ENCODE peak calls at places on chromosomes 11 and 22, in four cellular contexts. Y, C, N and K are unnamed samples. For H3K4me1 and H3K36me3, the result is how much of the 10 kb centered on the place peaks cover.

GRCh38 chr11:12534549-12534948 is 139.7 kb upstream of the TEAD1 start:
- DNase-seq in Y (no peak), C (no peak), N (no peak), K (no peak)

GRCh38 chr22:18066181-18066859 is 11.5 kb upstream of the PEX26 start:
- DNase-seq in Y (no peak), C (no peak), N (no peak), K (no peak)

GRCh38 chr11:77217156-77217555 is 84.3 kb downstream of the GDPD4 start:
- DNase-seq in Y (no peak), C (no peak), N (no peak), K (no peak)

GRCh38 chr11:8613036-8613435 is 19.0 kb upstream of the STK33 start:
- DNase-seq in Y (no peak), C (no peak), N (no peak), K (no peak)

GRCh38 chr11:117851852-117852251 is 24.6 kb downstream of the FXYD6 start:
- DNase-seq in Y (no peak), C (peak), N (no peak), K (no peak)

GRCh38 chr22:38016182-38017078 is 32.1 kb upstream of the SOX10 start:
- DNase-seq in Y (peak), C (no peak), N (no peak), K (no peak)

GRCh38 chr11:125959931-125960330 is 14.1 kb downstream of the VSIG10L2 start:
- DNase-seq in Y (no peak), C (no peak), N (no peak), K (no peak)

GRCh38 chr11:6298605-6299004 is 21.7 kb downstream of the CAVIN3 start:
- DNase-seq in Y (no peak), C (no peak), N (peak), K (no peak)

GRCh38 chr22:36347094-36347493 is 40.7 kb downstream of the MYH9 start:
- DNase-seq in Y (no peak), C (no peak), N (no peak), K (no peak)

GRCh38 chr11:34199525-34199924 is 94.1 kb downstream of the NAT10 start:
- DNase-seq in Y (no peak), C (no peak), N (no peak), K (no peak)

GRCh38 chr11:64996710-64997380 is at the start of gene BATF2:
- DNase-seq in Y (peak), C (peak), N (peak), K (no peak)

GRCh38 chr11:94128171-94128745 is 383 bp upstream of the PANX1 start:
- DNase-seq in Y (no peak), C (no peak), N (no peak), K (no peak)

GRCh38 chr11:133318221-133318620 is 214.1 kb downstream of the OPCML start:
- DNase-seq in Y (no peak), C (no peak), N (no peak), K (no peak)

GRCh38 chr11:21567628-21568290 is 625.1 kb upstream of the ANO5 start:
- DNase-seq in Y (no peak), C (no peak), N (no peak), K (no peak)

GRCh38 chr22:40674274-40674673 is 5.0 kb upstream of the MCHR1 start:
- DNase-seq in Y (no peak), C (no peak), N (no peak), K (no peak)

GRCh38 chr11:84628871-84629625 is 998.1 kb downstream of the DLG2 start:
- DNase-seq in Y (no peak), C (no peak), N (no peak), K (no peak)

GRCh38 chr11:80948781-80949180 is 1508.0 kb upstream of the TENM4 start:
- DNase-seq in Y (no peak), C (no peak), N (no peak), K (no peak)

GRCh38 chr11:117026593-117027330 is 71.5 kb downstream of the SIK3 start:
- DNase-seq in Y (no peak), C (no peak), N (no peak), K (no peak)

GRCh38 chr11:76769645-76770586 is 13.2 kb upstream of the TSKU start:
- DNase-seq in Y (no peak), C (no peak), N (peak), K (no peak)

GRCh38 chr11:47060807-47061206 is 115.9 kb downstream of the ARFGAP2 start:
- DNase-seq in Y (no peak), C (no peak), N (no peak), K (no peak)

GRCh38 chr11:57324154-57324885 is 432 bp downstream of the TNKS1BP1 start:
- DNase-seq in Y (peak), C (peak), N (peak), K (no peak)

GRCh38 chr22:38415561-38416321 is 39.3 kb downstream of the KCNJ4 start:
- DNase-seq in Y (no peak), C (peak), N (no peak), K (no peak)

GRCh38 chr11:128886401-128887119 is 4.6 kb upstream of the KCNJ5 start:
- DNase-seq in Y (no peak), C (peak), N (no peak), K (no peak)

GRCh38 chr11:304915-305833 is 2.4 kb upstream of the IFITM2 start:
- DNase-seq in Y (peak), C (peak), N (no peak), K (peak)

GRCh38 chr11:97745515-97746050 is 1275.2 kb upstream of the CNTN5 start:
- DNase-seq in Y (no peak), C (no peak), N (no peak), K (no peak)

DNA sequence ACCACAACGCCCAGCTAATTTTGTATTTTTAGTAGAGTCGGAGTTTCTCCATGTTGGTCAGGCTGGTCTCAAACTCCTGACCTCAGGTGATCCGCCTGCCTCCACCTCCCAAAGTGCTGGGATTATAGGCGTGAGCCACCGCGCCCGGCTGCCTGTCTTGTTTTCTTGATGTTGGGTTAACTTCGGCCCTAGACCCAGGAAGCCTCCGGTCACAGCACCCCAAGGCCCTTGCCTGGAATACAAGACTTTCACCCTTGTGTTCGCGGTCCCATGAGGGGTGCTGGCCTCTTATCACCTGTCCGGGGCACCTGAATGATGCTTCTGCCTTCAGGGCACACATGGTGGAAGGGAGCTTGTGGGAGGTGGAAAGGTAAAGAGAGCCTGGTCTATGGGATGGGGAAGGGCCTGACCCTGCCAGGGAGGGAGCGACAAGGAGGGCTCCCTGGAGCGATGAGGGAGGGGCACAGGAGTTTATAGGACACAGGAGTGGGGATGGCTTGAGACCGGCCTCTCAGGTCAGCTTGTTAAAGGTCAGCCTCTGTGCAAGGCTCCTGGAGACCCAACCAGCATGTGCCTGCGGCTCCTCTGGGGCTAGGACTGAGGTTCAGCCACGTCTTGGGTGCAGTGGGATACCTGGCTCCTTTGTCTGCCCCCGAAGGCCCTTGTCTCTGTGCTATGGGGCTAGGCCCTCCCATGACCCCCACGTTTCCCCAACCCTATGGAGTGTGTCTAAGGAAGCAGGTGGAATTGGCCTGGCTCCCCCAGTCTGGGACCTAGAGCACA is 34.7 kb upstream of the GRAMD4 start:
- DNase-seq in Y (no peak), C (no peak), N (peak), K (no peak)
- H3K4me1 ChIP-seq in Y (under half), C (half or more), N (under half), K (under half)

GRCh38 chr22:41987276-41987675 is 11.3 kb upstream of the WBP2NL start:
- DNase-seq in Y (no peak), C (no peak), N (no peak), K (no peak)
- H3K27ac ChIP-seq in Y (no peak), C (no peak), N (no peak), K (no peak)

GRCh38 chr11:78929092-78929905 is 354.6 kb upstream of the NARS2 start:
- DNase-seq in Y (no peak), C (no peak), N (no peak), K (no peak)
- H3K36me3 ChIP-seq in Y (under half), C (under half), N (under half), K (under half)

GRCh38 chr11:73274722-73275380 is 2.7 kb downstream of the P2RY6 start:
- DNase-seq in Y (peak), C (no peak), N (peak), K (no peak)

GRCh38 chr11:73272680-73273038 is 521 bp downstream of the P2RY6 start:
- DNase-seq in Y (no peak), C (no peak), N (no peak), K (no peak)

GRCh38 chr11:73275381-73275750 is 3.2 kb downstream of the P2RY6 start:
- DNase-seq in Y (peak), C (no peak), N (peak), K (no peak)

GRCh38 chr11:73271936-73272679 is at the start of gene P2RY6:
- DNase-seq in Y (no peak), C (peak), N (peak), K (no peak)

DNA sequence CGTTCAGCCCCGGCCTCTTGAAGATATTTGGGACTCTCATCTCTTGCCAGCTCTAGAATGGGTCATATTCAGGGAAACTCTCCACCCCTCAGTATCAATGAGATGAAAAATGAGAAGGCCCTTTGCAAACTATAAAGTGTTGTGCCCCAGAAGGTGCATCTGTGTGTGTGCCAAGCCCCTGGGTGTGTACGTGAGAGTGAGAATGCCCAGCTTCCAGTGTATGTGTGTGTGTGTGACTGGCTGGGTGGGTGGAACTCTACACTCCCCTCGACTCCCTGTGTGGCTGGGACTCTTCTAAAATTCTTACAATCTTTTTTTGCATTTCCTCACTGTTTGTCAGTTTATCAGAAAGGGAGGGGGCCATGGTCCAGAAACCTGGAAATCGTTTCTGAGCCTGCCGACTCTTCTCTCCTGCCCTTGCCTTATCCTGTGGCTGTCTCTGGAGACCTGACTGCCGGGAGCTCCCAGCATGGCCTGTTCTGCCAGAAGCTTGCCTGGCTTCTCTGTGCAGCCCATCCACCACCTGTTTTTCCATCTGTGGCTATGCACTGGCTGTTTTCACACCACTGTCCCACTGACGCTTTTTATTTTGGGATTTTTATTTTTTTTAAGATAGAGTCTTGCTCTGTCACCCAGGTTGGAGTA is 1.2 kb downstream of the P2RY6 start:
- DNase-seq in Y (peak), C (no peak), N (peak), K (no peak)
- H3K4me1 ChIP-seq in Y (under half), C (half or more), N (under half), K (under half)

DNA sequence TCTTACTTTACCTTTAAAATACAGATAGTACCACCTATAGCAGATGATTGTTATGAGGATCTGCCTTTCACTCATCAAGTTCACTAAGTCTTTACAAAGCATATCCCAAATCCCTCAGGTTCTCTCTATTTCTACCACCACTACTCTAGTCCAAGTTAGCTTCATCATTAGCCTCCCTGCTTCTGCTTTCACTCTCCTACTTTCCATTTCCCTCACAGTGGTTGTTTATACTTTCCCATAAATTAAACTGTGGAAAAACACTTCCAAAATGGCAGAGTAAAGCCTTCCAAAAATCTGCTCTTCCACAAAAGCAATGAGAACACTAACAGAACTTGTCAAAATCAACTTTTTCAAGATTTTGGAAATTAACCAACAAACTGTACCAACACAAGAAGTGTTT is 71.9 kb downstream of the TTC28 start:
- DNase-seq in Y (no peak), C (no peak), N (no peak), K (no peak)
- H3K27ac ChIP-seq in Y (peak), C (no peak), N (no peak), K (no peak)

GRCh38 chr11:2662430-2663299 is 37.1 kb downstream of the KCNQ1OT1 start:
- DNase-seq in Y (no peak), C (no peak), N (no peak), K (no peak)
- H3K36me3 ChIP-seq in Y (under half), C (under half), N (under half), K (under half)

DNA sequence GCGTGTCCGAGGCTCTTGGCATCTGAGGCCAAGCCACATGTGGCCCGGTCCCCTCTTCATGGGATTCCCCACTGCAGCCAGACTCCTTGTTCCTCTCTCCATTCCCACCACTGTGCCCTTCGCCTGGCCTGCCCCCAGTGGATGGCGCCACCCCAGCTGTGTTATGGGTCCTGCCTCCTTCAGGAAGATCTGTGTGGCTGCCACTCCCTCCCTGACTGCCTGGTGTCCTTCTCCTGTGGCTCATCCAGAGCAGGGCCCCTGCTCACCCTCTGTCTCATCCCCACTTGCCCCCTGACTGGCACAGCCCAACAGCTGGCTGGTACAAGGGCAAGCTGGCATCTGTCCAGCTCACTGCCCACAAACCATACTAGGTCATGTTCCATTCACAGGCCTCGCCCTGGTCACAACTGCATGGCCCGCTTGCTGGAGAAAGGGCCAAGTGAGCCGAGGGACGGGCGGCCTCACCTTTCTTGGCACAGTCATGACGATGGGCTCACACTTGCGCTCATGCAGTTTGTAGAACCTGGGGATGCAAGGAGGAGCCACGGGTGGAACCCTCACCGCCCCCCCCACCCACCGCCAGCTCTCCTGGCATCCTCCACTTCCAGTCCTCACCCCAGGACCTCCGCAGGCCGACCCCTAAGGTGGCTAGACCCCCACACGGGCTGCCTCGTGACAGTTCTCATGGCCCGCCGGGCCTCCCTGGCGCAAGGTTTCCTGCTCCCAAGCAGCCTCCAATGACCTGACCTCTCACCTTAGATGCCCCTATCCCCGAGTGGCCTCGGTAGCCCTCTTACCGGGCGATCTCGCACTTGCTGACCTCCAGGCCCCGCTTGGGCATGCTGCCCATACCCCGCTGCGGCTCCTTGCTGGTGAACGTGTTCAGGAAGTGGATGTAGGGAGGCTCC is 2.1 kb upstream of the PTPRCAP start:
- DNase-seq in Y (peak), C (no peak), N (no peak), K (peak)
- H3K4me1 ChIP-seq in Y (under half), C (half or more), N (under half), K (half or more)

GRCh38 chr11:69638941-69639681 is 1.8 kb upstream of the CCND1 start:
- DNase-seq in Y (no peak), C (peak), N (peak), K (no peak)

GRCh38 chr11:69639843-69640242 is 1.1 kb upstream of the CCND1 start:
- DNase-seq in Y (no peak), C (no peak), N (no peak), K (no peak)

GRCh38 chr11:69640995-69641581 is at the start of gene CCND1:
- DNase-seq in Y (no peak), C (peak), N (peak), K (peak)

GRCh38 chr11:69641681-69642548 is 959 bp downstream of the CCND1 start:
- DNase-seq in Y (no peak), C (no peak), N (no peak), K (peak)

DNA sequence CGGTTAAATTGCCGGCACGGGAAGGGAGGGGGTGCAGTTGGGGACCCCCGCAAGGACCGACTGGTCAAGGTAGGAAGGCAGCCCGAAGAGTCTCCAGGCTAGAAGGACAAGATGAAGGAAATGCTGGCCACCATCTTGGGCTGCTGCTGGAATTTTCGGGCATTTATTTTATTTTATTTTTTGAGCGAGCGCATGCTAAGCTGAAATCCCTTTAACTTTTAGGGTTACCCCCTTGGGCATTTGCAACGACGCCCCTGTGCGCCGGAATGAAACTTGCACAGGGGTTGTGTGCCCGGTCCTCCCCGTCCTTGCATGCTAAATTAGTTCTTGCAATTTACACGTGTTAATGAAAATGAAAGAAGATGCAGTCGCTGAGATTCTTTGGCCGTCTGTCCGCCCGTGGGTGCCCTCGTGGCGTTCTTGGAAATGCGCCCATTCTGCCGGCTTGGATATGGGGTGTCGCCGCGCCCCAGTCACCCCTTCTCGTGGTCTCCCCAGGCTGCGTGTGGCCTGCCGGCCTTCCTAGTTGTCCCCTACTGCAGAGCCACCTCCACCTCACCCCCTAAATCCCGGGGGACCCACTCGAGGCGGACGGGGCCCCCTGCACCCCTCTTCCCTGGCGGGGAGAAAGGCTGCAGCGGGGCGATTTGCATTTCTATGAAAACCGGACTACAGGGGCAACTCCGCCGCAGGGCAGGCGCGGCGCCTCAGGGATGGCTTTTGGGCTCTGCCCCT is 529 bp upstream of the CCND1 start:
- DNase-seq in Y (no peak), C (no peak), N (peak), K (no peak)
- H3K27ac ChIP-seq in Y (no peak), C (peak), N (peak), K (no peak)